ENCODE peak calls at places on chromosomes 6 and 20, in eight cellular contexts. O is ELF-1; L is CD4-positive, alpha-beta memory T cell; F is activated T-cell treated with anti-CD3 and anti-CD28 coated beads, Interleukin-2, amount 50 U/mL, for 1 hour; Y is stimulated activated CD4-positive, alpha-beta T cell treated with anti-CD3 and anti-CD28 coated beads, Interleukin-15, amount 100 ng/mL, for 1 hour; Z is HFFc6; C is lower leg skin; G is activated CD4-positive, alpha-beta memory T cell treated with anti-CD3 and anti-CD28 coated beads, Interleukin-2, amount 10 ng/mL, durations not matched to agents 7 days and 5 days. K is an unnamed sample.
A peak's percentile ranks its signal among the peaks of the same experiment; 100 is the strongest.

GRCh38 chr20:5621305-5621704 is 128.9 kb upstream of the SHLD1 start:
- DNase-seq in O (no peak), L (no peak), F (no peak), Y (no peak), Z (no peak), C (peak; percentile 41), G (no peak), K (no peak)

GRCh38 chr6:141956046-141956761 is 176.5 kb upstream of the GJE1 start:
- DNase-seq in O (no peak), L (no peak), F (no peak), Y (no peak), Z (peak; percentile 37), C (no peak), G (no peak), K (no peak)

GRCh38 chr6:40852667-40853383 is 186.2 kb downstream of the UNC5CL start:
- DNase-seq in O (peak; percentile 86), L (no peak), F (no peak), Y (no peak), Z (peak; percentile 33), C (no peak), G (no peak), K (no peak)

GRCh38 chr6:82954937-82955577 is 110.6 kb downstream of the UBE3D start:
- DNase-seq in O (no peak), L (no peak), F (no peak), Y (no peak), Z (peak; percentile 64), C (no peak), G (no peak), K (no peak)

GRCh38 chr6:85422996-85423395 is 26.9 kb upstream of the NT5E start:
- DNase-seq in O (no peak), L (no peak), F (no peak), Y (no peak), Z (no peak), C (no peak), G (no peak), K (no peak)

GRCh38 chr6:38977101-38977500 is 71.5 kb upstream of the GLP1R start:
- DNase-seq in O (no peak), L (no peak), F (no peak), Y (no peak), Z (no peak), C (no peak), G (no peak), K (no peak)

GRCh38 chr6:85640806-85641205 is 1.9 kb downstream of the SYNCRIP start:
- DNase-seq in O (no peak), L (no peak), F (no peak), Y (no peak), Z (no peak), C (no peak), G (no peak), K (no peak)

GRCh38 chr20:57579898-57580447 is 19.1 kb downstream of the PCK1 start:
- DNase-seq in O (peak; percentile 22), L (no peak), F (no peak), Y (no peak), Z (no peak), C (no peak), G (no peak), K (no peak)

GRCh38 chr6:1187293-1188131 is 124.4 kb upstream of the FOXQ1 start:
- DNase-seq in O (no peak), L (no peak), F (no peak), Y (no peak), Z (no peak), C (no peak), G (no peak), K (no peak)

GRCh38 chr6:117956386-117956785 is 49.3 kb downstream of the SLC35F1 start:
- DNase-seq in O (no peak), L (no peak), F (no peak), Y (no peak), Z (no peak), C (no peak), G (no peak), K (no peak)

GRCh38 chr6:19759117-19759880 is 77.9 kb upstream of the ID4 start:
- DNase-seq in O (no peak), L (no peak), F (no peak), Y (no peak), Z (peak; percentile 81), C (no peak), G (no peak), K (no peak)

GRCh38 chr6:141056945-141057635 is 1075.6 kb upstream of the GJE1 start:
- DNase-seq in O (no peak), L (no peak), F (no peak), Y (no peak), Z (no peak), C (no peak), G (no peak), K (no peak)

GRCh38 chr20:20364016-20364746 is 3.7 kb upstream of the INSM1 start:
- DNase-seq in O (peak; percentile 90), L (no peak), F (no peak), Y (no peak), Z (no peak), C (no peak), G (no peak), K (no peak)

GRCh38 chr6:33914519-33915120 is 110.8 kb upstream of the MLN start:
- DNase-seq in O (no peak), L (peak; percentile 53), F (peak; percentile 55), Y (no peak), Z (no peak), C (peak; percentile 23), G (peak; percentile 62), K (peak; percentile 46)

GRCh38 chr20:22446613-22447447 is 137.5 kb downstream of the FOXA2 start:
- DNase-seq in O (no peak), L (no peak), F (no peak), Y (no peak), Z (no peak), C (no peak), G (no peak), K (no peak)

GRCh38 chr6:157952751-157953479 is 28.7 kb upstream of the SYNJ2 start:
- DNase-seq in O (no peak), L (no peak), F (no peak), Y (no peak), Z (peak; percentile 7), C (no peak), G (no peak), K (no peak)

GRCh38 chr6:33075568-33076405 is at the start of gene HLA-DPB1:
- DNase-seq in O (no peak), L (peak; percentile 75), F (peak; percentile 43), Y (no peak), Z (peak; percentile 62), C (peak; percentile 42), G (peak; percentile 34), K (peak; percentile 57)

GRCh38 chr20:35479798-35480197 is 24.4 kb downstream of the CEP250 start:
- DNase-seq in O (no peak), L (no peak), F (no peak), Y (no peak), Z (no peak), C (no peak), G (no peak), K (no peak)

GRCh38 chr6:106192824-106193223 is 106.7 kb downstream of the PRDM1 start:
- DNase-seq in O (no peak), L (no peak), F (no peak), Y (no peak), Z (peak; percentile 63), C (no peak), G (no peak), K (no peak)

GRCh38 chr20:51034461-51034860 is 11.6 kb upstream of the KCNG1 start:
- DNase-seq in O (no peak), L (no peak), F (no peak), Y (no peak), Z (no peak), C (no peak), G (no peak), K (no peak)

GRCh38 chr20:43824279-43824678 is 90.4 kb upstream of the TOX2 start:
- DNase-seq in O (no peak), L (no peak), F (no peak), Y (no peak), Z (no peak), C (no peak), G (no peak), K (no peak)

GRCh38 chr20:40630723-40631631 is 58.1 kb downstream of the MAFB start:
- DNase-seq in O (no peak), L (no peak), F (no peak), Y (no peak), Z (no peak), C (peak; percentile 20), G (no peak), K (no peak)

GRCh38 chr20:35370751-35371150 is 41.0 kb downstream of the UQCC1 start:
- DNase-seq in O (no peak), L (no peak), F (no peak), Y (no peak), Z (no peak), C (no peak), G (no peak), K (no peak)